ENCODE peak calls at places on chromosomes 2 and 18, in four cellular contexts. V, K, P and Z are unnamed samples.

GRCh38 chr2:155020246-155020645 is 321.8 kb downstream of the KCNJ3 start:
- DNase-seq in V (no peak), K (no peak), P (no peak), Z (no peak)

GRCh38 chr2:199581935-199582336 is 124.2 kb upstream of the SATB2 start:
- DNase-seq in V (no peak), K (no peak), P (no peak), Z (no peak)

GRCh38 chr18:3631927-3632326 is 182.0 kb downstream of the TGIF1 start:
- DNase-seq in V (no peak), K (no peak), P (no peak), Z (no peak)

GRCh38 chr2:41597672-41598071 is 450.1 kb upstream of the PKDCC start:
- DNase-seq in V (no peak), K (no peak), P (no peak), Z (no peak)

GRCh38 chr2:237700583-237701032 is 73.2 kb downstream of the LRRFIP1 start:
- DNase-seq in V (no peak), K (peak), P (no peak), Z (peak)

GRCh38 chr2:9332136-9332852 is 91.0 kb downstream of the ITGB1BP1 start:
- DNase-seq in V (no peak), K (no peak), P (no peak), Z (no peak)

GRCh38 chr2:636649-637405 is 40.4 kb downstream of the TMEM18 start:
- DNase-seq in V (peak), K (peak), P (peak), Z (no peak)

GRCh38 chr2:200095436-200095835 is 140.1 kb downstream of the MAIP1 start:
- DNase-seq in V (no peak), K (no peak), P (no peak), Z (no peak)

GRCh38 chr2:207423886-207424285 is 105.9 kb upstream of the CREB1 start:
- DNase-seq in V (no peak), K (no peak), P (peak), Z (no peak)

GRCh38 chr2:36415623-36416022 is 60.0 kb downstream of the CRIM1 start:
- DNase-seq in V (no peak), K (no peak), P (no peak), Z (no peak)

GRCh38 chr2:45542013-45542412 is 69.1 kb downstream of the SRBD1 start:
- DNase-seq in V (no peak), K (no peak), P (no peak), Z (no peak)

GRCh38 chr2:148244593-148245292 is 223.9 kb downstream of the MBD5 start:
- DNase-seq in V (no peak), K (no peak), P (peak), Z (no peak)

GRCh38 chr2:117801826-117802225 is 12.7 kb upstream of the DDX18 start:
- DNase-seq in V (no peak), K (no peak), P (no peak), Z (no peak)

GRCh38 chr2:80499095-80499494 is 194.5 kb upstream of the LRRTM1 start:
- DNase-seq in V (no peak), K (no peak), P (peak), Z (no peak)

GRCh38 chr18:73735836-73736235 is 411.8 kb downstream of the FBXO15 start:
- DNase-seq in V (no peak), K (no peak), P (no peak), Z (no peak)

GRCh38 chr2:232276739-232277313 is 101.7 kb upstream of the ALPP start:
- DNase-seq in V (no peak), K (no peak), P (no peak), Z (no peak)

GRCh38 chr2:127650041-127650784 is 4.3 kb downstream of the GPR17 start:
- DNase-seq in V (no peak), K (no peak), P (no peak), Z (no peak)
- TF ChIP-seq CTCF in V (no peak), K (no peak), P (no peak), Z (peak)

DNA sequence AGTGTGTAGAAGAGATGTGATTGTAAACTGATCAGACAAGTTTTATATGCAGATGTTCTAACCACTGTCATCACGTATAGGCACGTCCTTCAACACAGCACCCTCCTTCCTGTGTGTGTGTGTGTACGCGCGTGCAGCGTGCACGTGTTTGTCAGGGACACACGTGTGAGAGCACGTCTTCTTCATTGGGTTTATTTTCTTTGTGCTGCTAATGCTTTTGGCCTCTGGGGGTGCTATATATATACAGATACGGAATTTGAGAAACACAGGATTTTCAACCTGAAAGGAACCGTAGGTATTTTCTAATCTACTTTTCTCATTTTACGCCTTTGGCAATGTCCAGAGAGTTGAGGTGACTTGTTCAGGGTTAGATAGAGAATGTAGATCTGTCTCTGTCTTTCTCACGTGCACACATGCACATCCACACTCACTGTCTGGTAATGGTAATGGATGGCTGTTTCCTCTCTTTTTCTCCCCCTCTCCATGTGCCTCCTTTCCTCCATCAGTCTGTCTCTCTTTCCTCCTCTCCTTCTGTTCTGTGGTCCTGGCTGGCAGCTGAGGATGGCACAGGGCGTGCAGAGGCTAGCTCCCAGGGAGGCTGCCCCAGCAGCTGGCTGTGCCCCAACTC is 13.4 kb upstream of the CELF4 start:
- DNase-seq in V (peak), K (no peak), P (no peak), Z (no peak)
- TF ChIP-seq CTCF in V (peak), K (no peak), P (peak), Z (peak)

DNA sequence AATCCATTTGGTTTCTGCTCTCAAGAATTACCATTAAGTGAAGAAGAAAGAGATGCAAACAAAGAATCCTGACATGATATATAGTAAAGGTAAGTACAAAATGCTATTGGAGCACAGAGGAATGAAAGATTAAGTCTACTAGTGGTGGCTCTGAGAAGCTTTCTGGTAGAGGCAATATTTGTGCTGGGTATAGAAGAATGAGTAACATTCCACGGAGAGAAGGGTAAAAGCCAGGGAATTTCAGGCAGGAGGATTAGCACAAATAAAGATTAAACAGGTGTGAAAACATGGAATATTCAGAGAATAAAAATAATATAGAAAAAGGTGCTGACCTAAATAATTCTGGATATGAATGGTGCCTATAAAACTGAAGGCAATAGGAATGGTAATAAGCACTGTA is 31.8 kb downstream of the METTL8 start:
- DNase-seq in V (no peak), K (no peak), P (no peak), Z (no peak)
- TF ChIP-seq CTCF in V (no peak), K (no peak), P (no peak), Z (no peak)

GRCh38 chr2:48569433-48569832 is 39.5 kb downstream of the STON1 start:
- DNase-seq in V (no peak), K (no peak), P (no peak), Z (no peak)

GRCh38 chr2:48568551-48568950 is 38.6 kb downstream of the STON1 start:
- DNase-seq in V (no peak), K (no peak), P (no peak), Z (no peak)

GRCh38 chr2:48567671-48568070 is 37.7 kb downstream of the STON1 start:
- DNase-seq in V (no peak), K (no peak), P (no peak), Z (no peak)

GRCh38 chr2:48562281-48562680 is 32.3 kb downstream of the STON1 start:
- DNase-seq in V (no peak), K (no peak), P (no peak), Z (no peak)

GRCh38 chr2:48566582-48566981 is 36.6 kb downstream of the STON1 start:
- DNase-seq in V (peak), K (no peak), P (no peak), Z (no peak)
- TF ChIP-seq CTCF in V (peak), K (no peak), P (peak), Z (peak)

DNA sequence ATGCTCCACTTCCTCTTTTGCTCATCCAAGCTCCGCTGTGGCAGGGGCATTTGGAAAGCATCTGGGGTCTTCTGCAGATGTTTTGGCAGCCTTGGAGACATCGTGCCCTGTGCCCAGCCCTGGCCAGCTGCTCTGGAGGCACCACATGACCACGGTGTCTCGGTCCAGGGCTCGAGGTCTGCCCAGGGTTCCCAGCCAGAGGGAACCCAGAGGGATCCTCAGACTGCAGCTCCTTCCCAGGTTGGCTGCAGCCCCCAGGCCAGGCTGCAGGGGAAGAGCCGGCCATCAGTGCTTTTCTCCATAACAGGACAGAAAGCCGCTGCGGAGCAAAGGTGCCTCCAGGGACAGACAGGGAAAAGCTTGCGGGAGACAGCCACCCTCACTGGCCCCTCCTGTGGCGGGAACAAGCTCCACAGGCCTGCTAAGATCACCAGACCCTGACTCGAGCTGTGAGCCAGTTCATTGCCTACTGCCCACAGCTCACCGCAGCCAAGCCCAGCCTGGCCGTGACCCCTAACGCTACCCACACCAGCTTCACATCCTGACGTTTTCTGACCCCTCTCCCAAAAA is 74.7 kb downstream of the SMAD7 start:
- DNase-seq in V (no peak), K (no peak), P (no peak), Z (no peak)
- TF ChIP-seq CTCF in V (no peak), K (no peak), P (no peak), Z (no peak)

GRCh38 chr2:225472161-225472560 is 72.7 kb downstream of the NYAP2 start:
- DNase-seq in V (no peak), K (no peak), P (no peak), Z (no peak)
- TF ChIP-seq CTCF in V (no peak), K (no peak), P (no peak), Z (no peak)

DNA sequence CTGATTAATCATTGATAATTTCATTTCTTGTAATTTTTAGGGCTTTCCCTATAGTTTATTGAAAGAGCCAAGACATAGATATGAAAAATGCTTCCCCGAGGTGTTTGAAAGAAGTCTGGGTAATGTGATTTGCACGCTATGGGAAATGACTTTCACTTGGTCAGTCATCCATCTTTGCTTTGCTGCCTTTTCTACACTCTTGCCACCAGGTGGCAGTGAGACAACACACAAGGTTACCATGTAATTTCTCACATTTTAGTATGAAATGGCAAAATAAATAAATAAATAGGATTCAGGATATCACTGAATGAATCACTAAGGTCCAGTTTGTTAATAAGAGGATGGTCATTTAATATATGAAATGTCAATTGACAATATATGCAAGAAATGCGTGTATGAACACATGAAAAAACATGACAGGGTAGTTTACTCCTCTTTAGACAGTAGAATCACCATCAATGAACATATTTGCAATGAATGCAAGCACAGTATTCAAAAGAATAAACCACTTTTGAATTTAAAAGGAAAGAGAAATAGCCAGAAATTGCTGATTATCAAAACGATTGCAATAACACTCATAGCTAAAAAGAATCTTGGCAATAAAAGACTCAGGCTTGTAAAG is 52.2 kb upstream of the KCNH7 start:
- DNase-seq in V (peak), K (no peak), P (no peak), Z (no peak)
- TF ChIP-seq CTCF in V (peak), K (peak), P (peak), Z (peak)

GRCh38 chr18:9105420-9105819 is 2.9 kb downstream of the NDUFV2 start:
- DNase-seq in V (no peak), K (no peak), P (no peak), Z (no peak)

GRCh38 chr18:9102391-9103216 is at the start of gene NDUFV2:
- DNase-seq in V (peak), K (peak), P (peak), Z (peak)

GRCh38 chr18:9101730-9102390 is 639 bp upstream of the NDUFV2 start:
- DNase-seq in V (peak), K (no peak), P (no peak), Z (no peak)

GRCh38 chr18:9104244-9104901 is 1.9 kb downstream of the NDUFV2 start:
- DNase-seq in V (no peak), K (no peak), P (no peak), Z (no peak)

DNA sequence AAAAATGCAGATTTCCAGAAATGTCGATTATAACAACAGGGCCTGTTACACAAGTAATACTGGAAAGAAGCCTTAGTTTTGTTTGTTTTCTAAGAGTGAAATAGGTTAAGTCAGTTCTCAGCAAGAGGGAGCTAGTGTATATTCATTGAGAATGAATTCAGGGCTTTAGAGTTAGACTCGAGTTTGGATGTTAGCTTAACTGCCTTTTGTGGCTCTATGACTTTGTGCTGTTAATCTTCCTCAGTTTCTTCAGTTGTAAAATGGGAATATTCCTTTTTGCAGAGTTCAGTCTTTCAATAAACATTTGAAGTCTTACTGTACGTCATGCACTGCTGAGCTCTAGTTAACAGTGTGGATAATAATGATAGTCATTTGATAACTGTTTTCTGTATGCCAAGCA is 989 bp downstream of the NDUFV2 start:
- DNase-seq in V (no peak), K (no peak), P (no peak), Z (no peak)
- TF ChIP-seq CTCF in V (no peak), K (no peak), P (no peak), Z (peak)